ENCODE peak calls at places on chromosomes 6 and 20, in eight cellular contexts. P is A549, S is fibroblast of the aortic adventitia, M is choroid plexus epithelial cell, F is lower leg skin, G is left lung, U is left ventricle myocardium inferior, H is coronary artery. X is an unnamed sample.

GRCh38 chr6:90701146-90701781 is 114.4 kb upstream of the MAP3K7 start:
- DNase-seq in P (peak), S (no peak), M (peak), F (no peak), G (no peak), U (no peak), H (no peak), X (no peak)

GRCh38 chr6:122798099-122798641 is 9.1 kb downstream of the SMPDL3A start:
- DNase-seq in P (peak), S (peak), M (peak), F (no peak), G (no peak), U (no peak), H (no peak), X (peak)

GRCh38 chr6:79377047-79377446 is 142.6 kb upstream of the HMGN3 start:
- DNase-seq in P (no peak), S (peak), M (peak), F (no peak), G (no peak), U (no peak), H (no peak), X (no peak)

GRCh38 chr6:14910692-14911547 is 334.9 kb upstream of the JARID2 start:
- DNase-seq in P (no peak), S (no peak), M (peak), F (peak), G (peak), U (peak), H (no peak), X (no peak)

GRCh38 chr20:2859330-2860121 is 13.8 kb upstream of the PTPRA start:
- DNase-seq in P (no peak), S (peak), M (no peak), F (no peak), G (no peak), U (no peak), H (no peak), X (peak)

GRCh38 chr20:10673176-10673830 is 496 bp downstream of the JAG1 start:
- DNase-seq in P (no peak), S (no peak), M (peak), F (no peak), G (peak), U (no peak), H (no peak), X (peak)

GRCh38 chr20:2402271-2402980 is 21.7 kb downstream of the TGM6 start:
- DNase-seq in P (peak), S (peak), M (peak), F (no peak), G (no peak), U (no peak), H (no peak), X (peak)

GRCh38 chr6:160111812-160112211 is 9.8 kb upstream of the SLC22A1 start:
- DNase-seq in P (no peak), S (no peak), M (no peak), F (no peak), G (no peak), U (no peak), H (no peak), X (no peak)

GRCh38 chr20:24492031-24492607 is 22.7 kb downstream of the SYNDIG1 start:
- DNase-seq in P (peak), S (no peak), M (peak), F (peak), G (no peak), U (no peak), H (no peak), X (no peak)

GRCh38 chr20:33394718-33395117 is 6.6 kb downstream of the CDK5RAP1 start:
- DNase-seq in P (no peak), S (peak), M (peak), F (no peak), G (no peak), U (no peak), H (no peak), X (no peak)
- TF ChIP-seq CTCF in P (peak), S (no peak), M (peak), F (no peak), G (no peak), U (peak), H (no peak), X (peak)

DNA sequence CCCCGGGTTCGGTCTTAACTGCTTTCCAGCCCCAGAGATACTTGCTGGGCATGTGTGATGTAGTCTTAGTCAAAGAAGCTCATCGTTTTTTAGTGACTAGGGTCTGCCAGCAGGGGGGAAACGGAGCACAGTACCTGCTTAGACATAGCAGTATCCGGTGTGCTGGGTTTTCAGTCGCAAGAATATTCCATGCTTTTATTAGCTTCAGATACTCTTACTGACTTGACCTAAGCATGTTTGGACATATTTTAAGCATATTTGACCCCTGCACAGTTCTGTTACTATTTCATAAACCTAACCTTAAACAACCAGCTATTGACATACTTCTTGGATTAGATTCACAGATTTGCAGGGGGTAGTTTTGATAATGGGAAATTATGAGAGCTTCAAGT is 3.0 kb downstream of the E2F3 start:
- DNase-seq in P (peak), S (peak), M (peak), F (no peak), G (no peak), U (no peak), H (no peak), X (peak)
- TF ChIP-seq CTCF in P (peak), S (peak), M (peak), F (no peak), G (peak), U (peak), H (no peak), X (peak)

GRCh38 chr6:125273965-125274364 is 27.8 kb downstream of the HDDC2 start:
- DNase-seq in P (peak), S (peak), M (peak), F (no peak), G (no peak), U (no peak), H (no peak), X (no peak)
- TF ChIP-seq CTCF in P (no peak), S (no peak), M (no peak), F (no peak), G (no peak), U (no peak), H (no peak), X (no peak)

DNA sequence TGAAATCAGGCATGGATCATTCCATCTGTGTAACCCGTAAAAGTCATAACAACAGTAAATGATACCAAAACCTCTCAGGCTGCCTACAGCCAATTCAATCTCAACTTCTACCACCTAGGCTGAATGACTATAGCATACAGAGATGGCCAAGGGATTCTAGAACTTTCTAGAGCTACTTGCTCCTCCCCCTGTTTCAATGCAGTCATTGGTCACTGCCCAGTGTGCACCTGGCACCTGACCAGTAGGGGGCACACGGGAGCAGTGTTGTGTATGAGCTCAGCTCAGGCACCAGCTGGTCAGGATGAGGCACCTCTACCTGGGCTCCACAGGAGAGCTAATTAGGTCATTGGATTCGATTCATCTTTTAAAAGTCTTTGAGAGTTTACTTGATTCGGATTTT is 86.2 kb downstream of the PLEKHG1 start:
- DNase-seq in P (peak), S (no peak), M (peak), F (no peak), G (peak), U (no peak), H (no peak), X (no peak)
- TF ChIP-seq CTCF in P (no peak), S (peak), M (peak), F (no peak), G (peak), U (peak), H (no peak), X (peak)

GRCh38 chr20:45136911-45137310 is 12.6 kb upstream of the WFDC12 start:
- DNase-seq in P (no peak), S (no peak), M (no peak), F (no peak), G (no peak), U (no peak), H (no peak), X (no peak)

GRCh38 chr20:45140836-45141235 is 16.6 kb upstream of the WFDC12 start:
- DNase-seq in P (no peak), S (no peak), M (no peak), F (no peak), G (no peak), U (no peak), H (no peak), X (no peak)

GRCh38 chr20:45138451-45139300 is 14.4 kb upstream of the WFDC12 start:
- DNase-seq in P (peak), S (no peak), M (peak), F (peak), G (peak), U (peak), H (no peak), X (no peak)
- TF ChIP-seq CTCF in P (peak), S (peak), M (peak), F (peak), G (peak), U (peak), H (no peak), X (peak)

DNA sequence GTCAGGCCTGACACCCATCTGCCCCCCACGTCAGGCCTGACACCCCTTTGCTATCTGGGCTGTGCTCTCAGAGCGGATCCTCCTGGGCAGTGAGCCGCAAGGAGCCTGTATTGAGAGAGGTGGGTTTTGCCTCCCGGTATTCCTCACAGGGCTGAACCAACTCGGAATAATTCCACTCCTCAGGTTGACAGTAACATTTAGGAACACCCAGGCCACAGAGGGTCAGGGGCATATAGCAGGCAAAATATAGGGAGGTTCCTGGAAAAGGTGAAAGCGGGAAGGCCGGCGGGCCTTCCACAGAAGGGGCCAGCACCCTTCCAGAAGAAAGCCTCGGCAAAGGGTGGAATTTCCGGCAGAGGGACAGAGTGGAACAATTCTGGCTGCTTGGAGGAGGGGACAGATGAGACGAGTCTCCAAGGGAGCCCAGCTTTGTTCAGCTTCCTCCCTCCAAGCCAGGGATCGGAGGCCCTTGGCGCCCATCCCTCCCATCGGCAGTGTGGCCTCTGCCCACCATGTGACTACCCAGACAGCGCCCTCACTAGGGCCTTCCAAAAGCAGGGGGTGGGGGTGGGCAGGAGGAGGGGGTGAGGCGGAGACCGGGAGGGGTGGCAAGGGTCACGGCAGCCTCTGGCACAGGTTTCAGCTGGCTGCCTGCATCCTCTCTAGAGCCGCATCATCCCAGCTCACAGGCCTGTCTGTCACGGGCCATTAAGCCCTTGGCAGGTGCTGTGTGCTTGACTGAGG is 6.6 kb upstream of the FGD2 start:
- DNase-seq in P (no peak), S (no peak), M (no peak), F (no peak), G (peak), U (no peak), H (no peak), X (no peak)
- TF ChIP-seq CTCF in P (no peak), S (no peak), M (no peak), F (no peak), G (no peak), U (no peak), H (no peak), X (no peak)

GRCh38 chr6:44001318-44001868 is 125.9 kb downstream of the MRPL14 start:
- DNase-seq in P (peak), S (no peak), M (peak), F (no peak), G (no peak), U (no peak), H (no peak), X (no peak)
- TF ChIP-seq CTCF in P (peak), S (peak), M (peak), F (no peak), G (peak), U (peak), H (no peak), X (peak)

DNA sequence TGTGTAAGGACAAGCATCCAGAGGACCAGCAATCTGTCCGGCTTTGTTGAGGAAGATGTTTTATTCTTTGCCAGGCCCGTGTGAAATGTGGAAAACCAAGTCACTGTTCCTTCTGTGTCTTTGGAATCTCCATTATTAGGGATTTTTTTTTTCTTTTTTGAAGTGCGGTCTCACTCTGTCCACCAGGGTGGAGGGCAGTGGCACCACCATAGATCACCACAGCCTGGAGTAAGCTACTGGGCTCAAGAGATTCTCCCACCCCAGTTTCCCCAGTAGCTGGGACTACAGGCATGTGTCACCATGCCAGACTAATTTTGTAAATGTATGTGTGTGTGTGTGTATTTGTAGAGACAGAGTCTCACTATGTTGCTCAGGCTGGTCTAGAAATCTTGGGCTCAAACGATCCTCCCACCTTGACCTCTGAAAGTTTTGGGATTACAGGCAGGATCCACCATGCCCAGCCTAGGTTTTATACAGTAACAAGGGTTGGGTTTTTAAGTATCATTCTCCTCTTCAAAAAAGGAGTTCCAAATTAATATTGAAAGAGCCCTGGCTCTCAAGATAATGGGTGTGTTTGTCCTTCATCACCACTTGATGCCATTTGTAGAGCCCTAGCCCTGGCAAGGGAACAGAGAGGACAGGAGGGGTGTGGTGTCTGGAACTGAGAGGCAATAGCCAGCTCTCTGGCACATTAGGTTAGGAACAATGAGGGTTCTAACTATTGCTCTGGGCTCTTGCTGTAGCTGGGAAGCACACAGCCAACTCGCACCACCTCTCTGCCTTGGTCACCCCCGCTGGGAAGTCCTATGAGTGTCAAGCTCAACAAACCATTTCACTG is 3.1 kb downstream of the LAMP5 start:
- DNase-seq in P (no peak), S (no peak), M (no peak), F (no peak), G (no peak), U (no peak), H (no peak), X (no peak)
- TF ChIP-seq CTCF in P (no peak), S (no peak), M (no peak), F (no peak), G (no peak), U (no peak), H (no peak), X (no peak)

GRCh38 chr20:26277339-26277738 is 580.7 kb upstream of the ZNF337 start:
- DNase-seq in P (no peak), S (no peak), M (no peak), F (no peak), G (no peak), U (no peak), H (no peak), X (no peak)

GRCh38 chr20:26279224-26279623 is 582.6 kb upstream of the ZNF337 start:
- DNase-seq in P (no peak), S (no peak), M (no peak), F (no peak), G (no peak), U (no peak), H (no peak), X (no peak)

GRCh38 chr20:26276811-26277210 is 580.2 kb upstream of the ZNF337 start:
- DNase-seq in P (no peak), S (peak), M (peak), F (no peak), G (peak), U (no peak), H (no peak), X (no peak)
- TF ChIP-seq CTCF in P (no peak), S (no peak), M (no peak), F (no peak), G (no peak), U (no peak), H (no peak), X (no peak)

DNA sequence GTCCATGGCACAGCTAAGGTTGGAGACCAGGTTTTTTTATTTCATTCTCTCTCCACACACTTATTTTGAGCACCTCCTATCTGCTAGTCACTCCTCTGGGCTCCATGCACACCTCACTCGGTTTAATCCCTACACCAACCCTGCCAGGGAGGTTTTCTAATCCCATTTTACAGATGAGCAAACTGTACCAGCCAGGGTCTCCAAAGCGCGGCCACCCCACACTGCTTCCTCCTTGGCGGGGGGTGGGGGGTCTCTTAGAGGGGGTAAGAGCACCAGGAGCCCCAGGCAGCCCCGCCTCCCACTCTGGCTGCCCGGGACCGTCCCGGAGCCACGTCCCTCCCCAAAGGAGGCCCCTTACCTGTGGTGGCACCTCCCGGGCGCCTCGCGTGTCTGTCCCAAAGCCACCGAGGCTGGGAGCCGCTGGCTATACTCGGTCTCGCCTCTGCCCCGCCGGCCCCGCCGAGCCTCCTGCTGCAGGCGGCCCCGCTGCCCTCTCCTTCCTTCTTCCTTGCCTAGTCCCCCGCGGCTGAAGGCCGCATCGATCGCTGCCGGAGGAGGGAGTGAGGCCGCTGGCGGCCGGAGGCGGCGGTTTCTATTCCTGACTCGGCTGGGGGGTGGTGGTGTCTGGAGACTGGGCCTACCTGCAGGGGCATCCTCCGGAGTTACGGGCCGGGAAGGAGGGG is at the start of gene KCNS1:
- DNase-seq in P (no peak), S (no peak), M (peak), F (no peak), G (peak), U (no peak), H (no peak), X (no peak)
- TF ChIP-seq CTCF in P (no peak), S (no peak), M (peak), F (no peak), G (no peak), U (no peak), H (no peak), X (peak)

X was measured in HFFc6.